ENCODE peak calls at places on chromosomes 5 and 9, in six cellular contexts. C is amygdala, E is MG63, T is ELF-1, F is hippocampal formation, J is neuronal stem cell. B is an unnamed sample.

GRCh38 chr5:147085409-147085808 is 149.4 kb upstream of the STK32A start:
- DNase-seq in C (no peak), E (no peak), T (no peak), F (no peak), J (no peak), B (no peak)

GRCh38 chr9:35661756-35662350 is 3.1 kb downstream of the ARHGEF39 start:
- DNase-seq in C (no peak), E (no peak), T (no peak), F (no peak), J (no peak), B (no peak)

GRCh38 chr5:176155882-176156497 is 82.2 kb upstream of the SIMC1 start:
- DNase-seq in C (no peak), E (peak), T (no peak), F (no peak), J (no peak), B (no peak)

GRCh38 chr5:54743997-54744788 is 226.6 kb downstream of the SNX18 start:
- DNase-seq in C (no peak), E (peak), T (peak), F (peak), J (no peak), B (peak)

GRCh38 chr5:179326176-179326997 is 18.9 kb downstream of the ADAMTS2 start:
- DNase-seq in C (no peak), E (no peak), T (peak), F (no peak), J (no peak), B (peak)

GRCh38 chr9:37531699-37532098 is 44.5 kb downstream of the FBXO10 start:
- DNase-seq in C (no peak), E (no peak), T (no peak), F (no peak), J (no peak), B (no peak)

GRCh38 chr9:133396952-133397351 is 20.8 kb downstream of the STKLD1 start:
- DNase-seq in C (no peak), E (peak), T (peak), F (no peak), J (no peak), B (no peak)

GRCh38 chr5:105506692-105507277 is 1944.2 kb upstream of the NUDT12 start:
- DNase-seq in C (no peak), E (peak), T (peak), F (no peak), J (no peak), B (no peak)

GRCh38 chr5:10542151-10542550 is 21.7 kb upstream of the ANKRD33B start:
- DNase-seq in C (no peak), E (no peak), T (no peak), F (no peak), J (no peak), B (no peak)

GRCh38 chr5:176624916-176625315 is 5.4 kb downstream of the SNCB start:
- DNase-seq in C (no peak), E (no peak), T (no peak), F (no peak), J (no peak), B (no peak)

GRCh38 chr5:96065577-96066385 is 104.1 kb upstream of the ELL2 start:
- DNase-seq in C (no peak), E (no peak), T (peak), F (no peak), J (peak), B (no peak)

GRCh38 chr5:88675159-88675757 is 207.7 kb downstream of the MEF2C start:
- DNase-seq in C (no peak), E (no peak), T (no peak), F (no peak), J (no peak), B (no peak)

GRCh38 chr5:82847564-82847963 is 229.6 kb downstream of the TMEM167A start:
- DNase-seq in C (no peak), E (no peak), T (no peak), F (no peak), J (no peak), B (no peak)

GRCh38 chr9:83706703-83707517 is 848 bp downstream of the UBQLN1 start:
- DNase-seq in C (no peak), E (peak), T (peak), F (no peak), J (peak), B (peak)

GRCh38 chr5:163478982-163479271 is 18.5 kb downstream of the HMMR start:
- DNase-seq in C (no peak), E (no peak), T (no peak), F (peak), J (no peak), B (no peak)

GRCh38 chr5:93715327-93715726 is 26.1 kb downstream of the POU5F2 start:
- DNase-seq in C (no peak), E (no peak), T (peak), F (no peak), J (no peak), B (no peak)

GRCh38 chr5:42993516-42994284 is 46.4 kb downstream of the ANXA2R start:
- DNase-seq in C (no peak), E (peak), T (peak), F (no peak), J (no peak), B (no peak)

GRCh38 chr9:109272745-109273144 is 48.1 kb downstream of the EPB41L4B start:
- DNase-seq in C (no peak), E (no peak), T (no peak), F (no peak), J (no peak), B (no peak)

GRCh38 chr5:170631471-170632195 is 127.8 kb downstream of the KCNIP1 start:
- DNase-seq in C (peak), E (peak), T (peak), F (no peak), J (no peak), B (peak)

GRCh38 chr5:10632110-10632903 is 68.4 kb downstream of the ANKRD33B start:
- DNase-seq in C (no peak), E (no peak), T (no peak), F (no peak), J (no peak), B (no peak)

GRCh38 chr9:115891929-115892328 is 261.7 kb upstream of the PAPPA start:
- DNase-seq in C (no peak), E (no peak), T (no peak), F (no peak), J (no peak), B (peak)

GRCh38 chr5:166509085-166509484 is 1782.4 kb upstream of the WWC1 start:
- DNase-seq in C (no peak), E (no peak), T (peak), F (no peak), J (peak), B (no peak)

GRCh38 chr5:149739371-149739770 is 9.3 kb downstream of the PPARGC1B start:
- DNase-seq in C (no peak), E (no peak), T (no peak), F (no peak), J (no peak), B (no peak)

GRCh38 chr9:112274600-112274999 is 58.8 kb downstream of the PTBP3 start:
- DNase-seq in C (no peak), E (no peak), T (no peak), F (no peak), J (no peak), B (no peak)

GRCh38 chr9:89919171-89919681 is 314.4 kb downstream of the GADD45G start:
- DNase-seq in C (no peak), E (no peak), T (peak), F (no peak), J (no peak), B (no peak)

GRCh38 chr5:138092301-138092700 is 8.5 kb downstream of the WNT8A start:
- DNase-seq in C (no peak), E (no peak), T (no peak), F (no peak), J (no peak), B (no peak)

GRCh38 chr5:75351058-75351926 is 14.3 kb downstream of the HMGCR start:
- DNase-seq in C (no peak), E (no peak), T (no peak), F (no peak), J (no peak), B (no peak)

GRCh38 chr5:113089653-113090335 is 113.2 kb downstream of the DCP2 start:
- DNase-seq in C (no peak), E (peak), T (no peak), F (no peak), J (no peak), B (no peak)

GRCh38 chr9:101736723-101737122 is 1.7 kb downstream of the GRIN3A start:
- DNase-seq in C (no peak), E (no peak), T (no peak), F (no peak), J (peak), B (no peak)

GRCh38 chr9:98806394-98807069 is 938 bp upstream of the GALNT12 start:
- DNase-seq in C (no peak), E (no peak), T (no peak), F (peak), J (no peak), B (peak)

GRCh38 chr5:169443249-169443784 is 140.3 kb upstream of the SPDL1 start:
- DNase-seq in C (no peak), E (peak), T (no peak), F (no peak), J (no peak), B (peak)

GRCh38 chr9:129289883-129290282 is 111.8 kb upstream of the IER5L start:
- DNase-seq in C (no peak), E (no peak), T (no peak), F (no peak), J (no peak), B (no peak)

GRCh38 chr9:131233556-131233955 is 42.8 kb downstream of the FAM78A start:
- DNase-seq in C (no peak), E (no peak), T (no peak), F (no peak), J (no peak), B (no peak)